ENCODE peak calls at places on chromosome 1, in eight cellular contexts. Q is K562, L is upper lobe of left lung, Y is HCT116, F is Panc1, K is GM23338, T is HepG2, Z is GM12878. A is an unnamed sample. For H3K4me1, the result is how much of the 10 kb centered on the place peaks cover.

GRCh38 chr1:101006553-101006952 is 19.0 kb downstream of the DPH5 start:
- ATAC-seq in Q (no peak), F (no peak), T (no peak), K (no peak), Y (no peak), L (no peak), Z (no peak), A (no peak)

GRCh38 chr1:115266729-115267421 is 71.2 kb downstream of the NGF start:
- ATAC-seq in T (no peak), F (no peak), L (no peak), Q (no peak), K (no peak), Z (no peak), Y (no peak), A (no peak)

GRCh38 chr1:93109578-93109977 is 30.5 kb downstream of the MTF2 start:
- ATAC-seq in Q (no peak), Y (no peak), K (no peak), T (no peak), F (no peak), Z (no peak), L (no peak), A (no peak)

GRCh38 chr1:43524804-43525203 is 5.9 kb upstream of the PTPRF start:
- ATAC-seq in Z (no peak), K (no peak), Y (no peak), Q (peak), L (no peak), F (no peak), T (no peak), A (no peak)

GRCh38 chr1:173914366-173914871 is 2.7 kb downstream of the SERPINC1 start:
- ATAC-seq in L (no peak), Z (peak), Y (peak), Q (peak), F (peak), K (peak), T (peak), A (no peak)

GRCh38 chr1:246667773-246668172 is 56.4 kb upstream of the SCCPDH start:
- ATAC-seq in Z (no peak), L (no peak), K (peak), Y (no peak), F (no peak), Q (no peak), T (no peak), A (peak)

GRCh38 chr1:168887381-168887780 is 158.4 kb upstream of the DPT start:
- ATAC-seq in Z (no peak), K (no peak), L (no peak), F (no peak), Y (no peak), Q (no peak), T (no peak), A (no peak)

GRCh38 chr1:51365774-51366173 is 35.4 kb upstream of the TTC39A start:
- ATAC-seq in Z (no peak), Q (no peak), Y (no peak), F (no peak), T (no peak), K (no peak), L (no peak), A (no peak)

GRCh38 chr1:98296681-98297080 is 364.8 kb upstream of the SNX7 start:
- ATAC-seq in F (no peak), K (no peak), Q (no peak), Y (no peak), T (no peak), Z (no peak), L (no peak), A (no peak)

GRCh38 chr1:61213612-61214011 is 131.3 kb downstream of the NFIA start:
- ATAC-seq in F (no peak), Y (no peak), L (no peak), Q (no peak), T (peak), Z (no peak), K (no peak), A (no peak)

GRCh38 chr1:13590486-13590885 is 6.9 kb downstream of the PDPN start:
- ATAC-seq in T (no peak), Z (no peak), Y (no peak), K (no peak), F (no peak), L (no peak), Q (no peak), A (no peak)

GRCh38 chr1:209850342-209850979 is 22.7 kb downstream of the UTP25 start:
- ATAC-seq in F (peak), L (peak), Z (peak), K (peak), Q (peak), T (peak), Y (peak), A (no peak)

GRCh38 chr1:109761227-109762038 is 2.3 kb downstream of the EPS8L3 start:
- ATAC-seq in L (no peak), Y (no peak), K (no peak), T (no peak), F (no peak), Z (no peak), Q (no peak), A (no peak)
- TF ChIP-seq POLR2AphosphoS5 in L (no peak), Y (no peak), K (no peak), T (no peak), F (no peak), Z (no peak), Q (no peak), A (no peak)

GRCh38 chr1:207825719-207826556 is 74.1 kb downstream of the CD46 start:
- ATAC-seq in K (no peak), F (no peak), T (peak), Z (peak), Y (no peak), Q (peak), L (peak), A (peak)

GRCh38 chr1:207823880-207824566 is 72.2 kb downstream of the CD46 start:
- ATAC-seq in Y (peak), Z (peak), T (peak), K (peak), Q (no peak), L (peak), F (peak), A (peak)

GRCh38 chr1:207825296-207825695 is 73.4 kb downstream of the CD46 start:
- ATAC-seq in F (no peak), Y (no peak), Z (no peak), T (no peak), L (no peak), K (no peak), Q (no peak), A (no peak)

GRCh38 chr1:207823531-207823879 is 71.7 kb downstream of the CD46 start:
- ATAC-seq in Q (no peak), T (no peak), L (no peak), Y (peak), K (no peak), Z (no peak), F (no peak), A (no peak)

DNA sequence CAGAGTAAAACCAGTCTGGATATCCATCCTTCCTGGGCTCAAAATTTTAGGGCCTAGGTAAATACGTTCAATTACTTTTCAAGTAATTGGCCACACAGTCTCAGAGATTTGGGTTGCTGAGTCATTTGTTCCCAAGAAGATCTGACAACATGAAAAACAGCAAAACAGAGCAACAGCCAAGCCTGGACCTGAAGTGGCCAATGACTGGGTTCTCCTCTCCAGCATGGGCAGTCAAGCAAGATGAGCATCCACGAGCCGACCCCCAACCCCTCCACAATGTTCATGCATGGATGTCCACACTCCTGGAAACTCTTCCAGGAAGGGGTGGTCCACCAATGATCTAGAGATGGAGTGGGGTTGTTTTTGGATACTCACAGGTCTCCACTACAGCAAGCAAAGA is 72.8 kb downstream of the CD46 start:
- ATAC-seq in T (no peak), Y (no peak), Z (peak), F (no peak), Q (no peak), K (no peak), L (no peak), A (peak)
- H3K4me1 ChIP-seq in T (half or more), Y (under half), Z (under half), F (under half), Q (under half), K (under half), L (half or more), A (under half)

GRCh38 chr1:8889925-8890785 is 11.7 kb upstream of the ENO1 start:
- ATAC-seq in T (peak), K (peak), Q (peak), Z (no peak), F (peak), Y (peak), L (peak), A (peak)
- TF ChIP-seq POLR2AphosphoS5 in T (no peak), K (no peak), Q (no peak), Z (no peak), F (peak), Y (peak), L (no peak), A (peak)

DNA sequence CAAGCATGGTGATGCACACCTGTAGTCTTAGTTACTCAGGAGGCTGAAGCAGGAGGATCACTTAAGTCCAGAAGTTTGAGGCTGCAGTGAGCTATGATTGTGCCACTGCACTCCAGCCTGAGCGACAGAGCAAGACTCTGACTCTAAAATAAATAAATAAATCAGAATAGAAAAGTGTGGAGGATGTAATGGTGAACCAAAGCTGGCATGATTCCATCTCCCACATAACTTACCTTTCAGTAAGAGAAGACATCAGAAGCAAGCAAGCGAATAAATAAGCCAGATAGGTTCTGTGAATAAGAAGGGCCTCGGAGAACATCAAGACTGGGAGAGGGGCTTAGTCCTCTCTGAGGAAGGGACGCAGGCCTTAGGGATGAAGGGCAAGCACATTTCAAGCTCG is 59.5 kb downstream of the TOMM20 start:
- ATAC-seq in Y (no peak), Q (no peak), F (no peak), L (no peak), T (no peak), Z (no peak), K (no peak), A (no peak)
- H3K4me1 ChIP-seq in Y (under half), Q (under half), F (half or more), L (under half), T (half or more), Z (under half), K (under half), A (under half)

GRCh38 chr1:230276401-230276800 is 149.7 kb downstream of the PGBD5 start:
- ATAC-seq in K (peak), Q (no peak), F (no peak), Z (no peak), Y (no peak), T (no peak), L (no peak), A (no peak)

GRCh38 chr1:230271396-230272035 is 154.6 kb downstream of the PGBD5 start:
- ATAC-seq in Q (no peak), Z (no peak), F (no peak), K (no peak), T (no peak), Y (no peak), L (no peak), A (no peak)

GRCh38 chr1:230273141-230273710 is 152.9 kb downstream of the PGBD5 start:
- ATAC-seq in T (no peak), F (no peak), Y (no peak), L (no peak), Z (no peak), Q (no peak), K (no peak), A (no peak)

GRCh38 chr1:230272557-230272956 is 153.6 kb downstream of the PGBD5 start:
- ATAC-seq in F (no peak), L (no peak), Y (no peak), Z (no peak), T (no peak), K (no peak), Q (no peak), A (no peak)

DNA sequence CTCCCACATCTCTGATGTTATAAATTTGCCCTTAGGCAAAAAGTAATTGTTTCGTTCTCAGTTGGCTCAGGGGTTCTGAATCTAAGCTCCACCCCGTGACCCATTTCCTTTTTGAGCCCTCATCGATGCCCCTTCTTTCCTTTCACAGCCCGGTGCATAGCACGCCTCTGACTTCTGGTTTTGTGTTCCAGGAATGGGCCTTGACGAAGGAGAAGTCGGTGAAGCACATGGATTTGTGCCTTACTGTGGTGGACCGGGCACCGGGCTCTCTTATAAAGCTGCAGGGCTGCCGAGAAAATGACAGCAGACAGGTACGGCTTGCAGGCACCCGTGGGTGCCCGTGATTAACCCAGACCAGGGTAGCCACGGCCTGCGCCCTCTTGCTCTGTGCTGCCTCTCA is 151.9 kb downstream of the PGBD5 start:
- ATAC-seq in K (no peak), Y (no peak), T (no peak), F (no peak), Q (no peak), L (no peak), Z (no peak), A (no peak)
- TF ChIP-seq POLR2AphosphoS5 in K (no peak), Y (no peak), T (no peak), F (no peak), Q (no peak), L (no peak), Z (no peak), A (no peak)

GRCh38 chr1:28244549-28245251 is 8.8 kb downstream of the ATP5IF1 start:
- ATAC-seq in Q (no peak), Z (peak), F (no peak), T (no peak), Y (no peak), K (no peak), L (no peak), A (no peak)
- H3K4me1 ChIP-seq in Q (under half), Z (half or more), F (under half), T (under half), Y (under half), K (under half), L (under half), A (under half)

DNA sequence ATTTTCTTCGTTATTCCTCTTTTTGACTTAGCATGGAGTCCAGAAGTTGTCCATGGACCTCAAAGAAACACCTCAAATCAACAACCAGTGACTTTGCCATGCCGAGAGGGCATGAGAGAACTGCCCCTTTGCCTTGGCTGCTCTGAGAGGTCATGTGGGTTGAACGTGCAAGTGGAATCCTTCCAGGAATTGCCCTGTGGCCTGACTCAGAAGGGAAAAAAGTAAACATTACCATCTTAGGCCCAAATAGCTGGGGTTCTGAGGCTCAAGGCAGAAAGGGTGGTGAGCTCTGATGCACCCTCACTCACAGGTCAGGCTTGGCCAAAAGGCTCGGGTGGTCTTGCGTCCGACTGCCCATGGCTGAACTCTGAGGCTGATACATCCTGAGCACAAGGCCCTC is 15.1 kb downstream of the STUM start:
- ATAC-seq in Q (no peak), Y (no peak), L (no peak), K (no peak), T (no peak), F (no peak), Z (no peak), A (no peak)
- TF ChIP-seq POLR2AphosphoS5 in Q (no peak), Y (no peak), L (no peak), K (no peak), T (no peak), F (no peak), Z (no peak), A (peak)

DNA sequence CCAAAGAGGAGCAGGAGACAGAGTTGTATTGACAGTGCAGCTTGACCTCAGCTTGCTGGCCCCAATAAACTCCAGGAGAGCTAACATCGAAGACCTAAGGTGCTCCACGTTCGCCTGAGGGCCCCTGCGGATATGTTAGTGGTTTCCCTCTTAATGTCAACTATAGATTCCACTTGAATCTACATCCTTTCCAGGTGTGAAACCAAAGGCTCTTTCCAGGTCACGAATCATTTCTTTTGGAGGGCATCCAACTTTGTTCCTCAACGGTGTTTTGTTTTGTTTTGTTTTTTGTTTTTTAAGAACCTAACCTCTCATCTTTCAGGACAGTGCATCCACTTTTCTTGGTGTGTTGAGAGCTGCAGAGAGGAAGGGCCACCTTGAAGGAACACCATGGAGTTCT is 267.6 kb upstream of the SGIP1 start:
- ATAC-seq in L (no peak), Y (peak), Q (no peak), T (no peak), Z (no peak), K (no peak), F (no peak), A (no peak)
- H3K4me1 ChIP-seq in L (under half), Y (half or more), Q (under half), T (under half), Z (under half), K (under half), F (under half), A (under half)

GRCh38 chr1:952201-952600 is 6.9 kb downstream of the NOC2L start:
- ATAC-seq in T (no peak), Z (no peak), Y (no peak), Q (no peak), L (no peak), K (no peak), F (no peak), A (no peak)
- TF ChIP-seq POLR2AphosphoS5 in T (no peak), Z (no peak), Y (no peak), Q (no peak), L (no peak), K (no peak), F (no peak), A (no peak)

GRCh38 chr1:200640373-200641174 is 20.0 kb upstream of the KIF14 start:
- ATAC-seq in T (no peak), Z (no peak), F (no peak), Q (peak), Y (peak), L (no peak), K (no peak), A (no peak)
- H3K4me1 ChIP-seq in T (under half), Z (under half), F (under half), Q (under half), Y (under half), L (under half), K (under half), A (under half)